ENCODE peak calls at places on chromosomes 6 and 20, in four cellular contexts. One of them, this sample, is unnamed.
A peak's percentile ranks its signal among the peaks of the same experiment; 100 is the strongest.

GRCh38 chr20:3727333-3728035 is 5.0 kb upstream of the HSPA12B start:
- DNase-seq in brain microvascular endothelial cell: no peak
- DNase-seq in cardiac muscle cell: peak; percentile 65
- DNase-seq in AG04450: no peak
- DNase-seq in this sample: no peak

GRCh38 chr6:32183030-32183429 is 1.0 kb downstream of the AGER start:
- DNase-seq in brain microvascular endothelial cell: no peak
- DNase-seq in cardiac muscle cell: no peak
- DNase-seq in AG04450: no peak
- DNase-seq in this sample: no peak

GRCh38 chr6:122130026-122130348 is 269.5 kb upstream of the HSF2 start:
- DNase-seq in brain microvascular endothelial cell: no peak
- DNase-seq in cardiac muscle cell: no peak
- DNase-seq in AG04450: no peak
- DNase-seq in this sample: no peak

GRCh38 chr6:81718126-81718525 is 34.4 kb downstream of the TENT5A start:
- DNase-seq in brain microvascular endothelial cell: no peak
- DNase-seq in cardiac muscle cell: peak; percentile 44
- DNase-seq in AG04450: no peak
- DNase-seq in this sample: no peak

GRCh38 chr6:125961117-125961516 is 4.5 kb downstream of the HINT3 start:
- DNase-seq in brain microvascular endothelial cell: no peak
- DNase-seq in cardiac muscle cell: no peak
- DNase-seq in AG04450: no peak
- DNase-seq in this sample: no peak

GRCh38 chr6:149897855-149898744 is at the start of gene RAET1E:
- DNase-seq in brain microvascular endothelial cell: no peak
- DNase-seq in cardiac muscle cell: no peak
- DNase-seq in AG04450: no peak
- DNase-seq in this sample: no peak

GRCh38 chr20:1396264-1396663 is 3.4 kb upstream of the FKBP1A start:
- DNase-seq in brain microvascular endothelial cell: no peak
- DNase-seq in cardiac muscle cell: no peak
- DNase-seq in AG04450: no peak
- DNase-seq in this sample: no peak

GRCh38 chr6:31420546-31420945 is 17.2 kb downstream of the MICA start:
- DNase-seq in brain microvascular endothelial cell: no peak
- DNase-seq in cardiac muscle cell: no peak
- DNase-seq in AG04450: no peak
- DNase-seq in this sample: no peak

GRCh38 chr20:52446421-52447231 is 255.0 kb upstream of the ZFP64 start:
- DNase-seq in brain microvascular endothelial cell: peak; percentile 12
- DNase-seq in cardiac muscle cell: peak; percentile 82
- DNase-seq in AG04450: peak; percentile 11
- DNase-seq in this sample: no peak

GRCh38 chr20:17992847-17993508 is 24.2 kb downstream of the MGME1 start:
- DNase-seq in brain microvascular endothelial cell: no peak
- DNase-seq in cardiac muscle cell: peak; percentile 16
- DNase-seq in AG04450: no peak
- DNase-seq in this sample: no peak

GRCh38 chr6:106514281-106514885 is 114.9 kb downstream of the RTN4IP1 start:
- DNase-seq in brain microvascular endothelial cell: no peak
- DNase-seq in cardiac muscle cell: no peak
- DNase-seq in AG04450: no peak
- DNase-seq in this sample: no peak

GRCh38 chr20:49691818-49692568 is 21.7 kb downstream of the B4GALT5 start:
- DNase-seq in brain microvascular endothelial cell: no peak
- DNase-seq in cardiac muscle cell: no peak
- DNase-seq in AG04450: no peak
- DNase-seq in this sample: no peak

GRCh38 chr20:23656372-23656771 is 18.6 kb upstream of the CST3 start:
- DNase-seq in brain microvascular endothelial cell: no peak
- DNase-seq in cardiac muscle cell: no peak
- DNase-seq in AG04450: no peak
- DNase-seq in this sample: no peak

GRCh38 chr6:33426590-33427563 is 7.0 kb downstream of the SYNGAP1 start:
- DNase-seq in brain microvascular endothelial cell: no peak
- DNase-seq in cardiac muscle cell: no peak
- DNase-seq in AG04450: no peak
- DNase-seq in this sample: no peak

GRCh38 chr20:32050851-32051556 is 1.0 kb upstream of the HCK start:
- DNase-seq in brain microvascular endothelial cell: no peak
- DNase-seq in cardiac muscle cell: no peak
- DNase-seq in AG04450: no peak
- DNase-seq in this sample: no peak

GRCh38 chr6:84762941-84763396 is 1.4 kb downstream of the TBX18 start:
- DNase-seq in brain microvascular endothelial cell: no peak
- DNase-seq in cardiac muscle cell: no peak
- DNase-seq in AG04450: no peak
- DNase-seq in this sample: no peak

GRCh38 chr20:35156978-35157377 is 9.8 kb upstream of the EDEM2 start:
- DNase-seq in brain microvascular endothelial cell: no peak
- DNase-seq in cardiac muscle cell: no peak
- DNase-seq in AG04450: no peak
- DNase-seq in this sample: no peak

GRCh38 chr6:31114540-31114876 is at the start of gene PSORS1C1:
- DNase-seq in brain microvascular endothelial cell: peak; percentile 92
- DNase-seq in cardiac muscle cell: peak; percentile 94
- DNase-seq in AG04450: peak; percentile 80
- DNase-seq in this sample: no peak

GRCh38 chr6:144566868-144567615 is 281.9 kb downstream of the UTRN start:
- DNase-seq in brain microvascular endothelial cell: no peak
- DNase-seq in cardiac muscle cell: peak; percentile 39
- DNase-seq in AG04450: no peak
- DNase-seq in this sample: no peak

GRCh38 chr6:16130437-16130891 is 1.6 kb downstream of the MYLIP start:
- DNase-seq in brain microvascular endothelial cell: no peak
- DNase-seq in cardiac muscle cell: peak; percentile 8
- DNase-seq in AG04450: no peak
- DNase-seq in this sample: no peak

GRCh38 chr6:91268941-91269340 is 682.1 kb upstream of the MAP3K7 start:
- DNase-seq in brain microvascular endothelial cell: peak; percentile 25
- DNase-seq in cardiac muscle cell: no peak
- DNase-seq in AG04450: no peak
- DNase-seq in this sample: no peak

GRCh38 chr6:121760640-121761213 is 325.3 kb downstream of the GJA1 start:
- DNase-seq in brain microvascular endothelial cell: no peak
- DNase-seq in cardiac muscle cell: no peak
- DNase-seq in AG04450: no peak
- DNase-seq in this sample: no peak

GRCh38 chr6:12968290-12968689 is 251.7 kb downstream of the PHACTR1 start:
- DNase-seq in brain microvascular endothelial cell: no peak
- DNase-seq in cardiac muscle cell: no peak
- DNase-seq in AG04450: no peak
- DNase-seq in this sample: no peak

GRCh38 chr6:44043036-44043478 is 84.2 kb downstream of the MRPL14 start:
- DNase-seq in brain microvascular endothelial cell: no peak
- DNase-seq in cardiac muscle cell: no peak
- DNase-seq in AG04450: no peak
- DNase-seq in this sample: no peak

GRCh38 chr20:32839227-32839981 is 19.3 kb upstream of the EFCAB8 start:
- DNase-seq in brain microvascular endothelial cell: no peak
- DNase-seq in cardiac muscle cell: no peak
- DNase-seq in AG04450: no peak
- DNase-seq in this sample: no peak

GRCh38 chr20:53840462-53841000 is 229.9 kb downstream of the BCAS1 start:
- DNase-seq in brain microvascular endothelial cell: no peak
- DNase-seq in cardiac muscle cell: no peak
- DNase-seq in AG04450: no peak
- DNase-seq in this sample: no peak

GRCh38 chr6:37173573-37174195 is 3.7 kb downstream of the PIM1 start:
- DNase-seq in brain microvascular endothelial cell: no peak
- DNase-seq in cardiac muscle cell: peak; percentile 46
- DNase-seq in AG04450: no peak
- DNase-seq in this sample: no peak

GRCh38 chr6:70166088-70166958 is 136.6 kb downstream of the COL9A1 start:
- DNase-seq in brain microvascular endothelial cell: peak; percentile 45
- DNase-seq in cardiac muscle cell: peak; percentile 50
- DNase-seq in AG04450: peak; percentile 1
- DNase-seq in this sample: no peak

GRCh38 chr20:17594443-17594842 is 24.6 kb downstream of the DSTN start:
- DNase-seq in brain microvascular endothelial cell: peak; percentile 70
- DNase-seq in cardiac muscle cell: peak; percentile 84
- DNase-seq in AG04450: peak; percentile 59
- DNase-seq in this sample: no peak

GRCh38 chr6:135438907-135439535 is 58.5 kb downstream of the AHI1 start:
- DNase-seq in brain microvascular endothelial cell: peak; percentile 6
- DNase-seq in cardiac muscle cell: peak; percentile 40
- DNase-seq in AG04450: no peak
- DNase-seq in this sample: no peak
- TF ChIP-seq CTCF in brain microvascular endothelial cell: peak; percentile 45
- TF ChIP-seq CTCF in cardiac muscle cell: peak; percentile 48
- TF ChIP-seq CTCF in AG04450: peak; percentile 65
- TF ChIP-seq CTCF in this sample: no peak

GRCh38 chr6:138106665-138107077 is 548 bp downstream of the PERP start:
- DNase-seq in brain microvascular endothelial cell: no peak
- DNase-seq in cardiac muscle cell: no peak
- DNase-seq in AG04450: no peak
- DNase-seq in this sample: no peak

GRCh38 chr6:138105446-138105845 is 1.8 kb downstream of the PERP start:
- DNase-seq in brain microvascular endothelial cell: no peak
- DNase-seq in cardiac muscle cell: no peak
- DNase-seq in AG04450: no peak
- DNase-seq in this sample: no peak

GRCh38 chr6:138103876-138104275 is 3.3 kb downstream of the PERP start:
- DNase-seq in brain microvascular endothelial cell: no peak
- DNase-seq in cardiac muscle cell: no peak
- DNase-seq in AG04450: no peak
- DNase-seq in this sample: no peak

GRCh38 chr6:138105880-138106664 is 1.1 kb downstream of the PERP start:
- DNase-seq in brain microvascular endothelial cell: no peak
- DNase-seq in cardiac muscle cell: no peak
- DNase-seq in AG04450: no peak
- DNase-seq in this sample: no peak

GRCh38 chr6:138104618-138105213 is 2.5 kb downstream of the PERP start:
- DNase-seq in brain microvascular endothelial cell: no peak
- DNase-seq in cardiac muscle cell: no peak
- DNase-seq in AG04450: no peak
- DNase-seq in this sample: no peak
- H3K27ac ChIP-seq in brain microvascular endothelial cell: no peak overlapping the region
- H3K27ac ChIP-seq in cardiac muscle cell: no peak overlapping the region
- H3K27ac ChIP-seq in AG04450: no peak overlapping the region
- H3K27ac ChIP-seq in this sample: no peak overlapping the region

GRCh38 chr20:46650575-46651090 is 626 bp downstream of the SLC13A3 start:
- DNase-seq in brain microvascular endothelial cell: no peak
- DNase-seq in cardiac muscle cell: no peak
- DNase-seq in AG04450: no peak
- DNase-seq in this sample: no peak
- H3K4me3 ChIP-seq in brain microvascular endothelial cell: no peak overlapping the region
- H3K4me3 ChIP-seq in cardiac muscle cell: no peak overlapping the region
- H3K4me3 ChIP-seq in AG04450: no peak overlapping the region
- H3K4me3 ChIP-seq in this sample: no peak overlapping the region

GRCh38 chr20:9500121-9500911 is 14.1 kb upstream of the LAMP5 start:
- DNase-seq in brain microvascular endothelial cell: no peak
- DNase-seq in cardiac muscle cell: no peak
- DNase-seq in AG04450: no peak
- DNase-seq in this sample: no peak

GRCh38 chr20:9506337-9506821 is 8.0 kb upstream of the LAMP5 start:
- DNase-seq in brain microvascular endothelial cell: no peak
- DNase-seq in cardiac muscle cell: no peak
- DNase-seq in AG04450: no peak
- DNase-seq in this sample: no peak

GRCh38 chr20:9501473-9501872 is 12.9 kb upstream of the LAMP5 start:
- DNase-seq in brain microvascular endothelial cell: no peak
- DNase-seq in cardiac muscle cell: no peak
- DNase-seq in AG04450: no peak
- DNase-seq in this sample: no peak

GRCh38 chr20:9506964-9507369 is 7.4 kb upstream of the LAMP5 start:
- DNase-seq in brain microvascular endothelial cell: no peak
- DNase-seq in cardiac muscle cell: no peak
- DNase-seq in AG04450: no peak
- DNase-seq in this sample: no peak

DNA sequence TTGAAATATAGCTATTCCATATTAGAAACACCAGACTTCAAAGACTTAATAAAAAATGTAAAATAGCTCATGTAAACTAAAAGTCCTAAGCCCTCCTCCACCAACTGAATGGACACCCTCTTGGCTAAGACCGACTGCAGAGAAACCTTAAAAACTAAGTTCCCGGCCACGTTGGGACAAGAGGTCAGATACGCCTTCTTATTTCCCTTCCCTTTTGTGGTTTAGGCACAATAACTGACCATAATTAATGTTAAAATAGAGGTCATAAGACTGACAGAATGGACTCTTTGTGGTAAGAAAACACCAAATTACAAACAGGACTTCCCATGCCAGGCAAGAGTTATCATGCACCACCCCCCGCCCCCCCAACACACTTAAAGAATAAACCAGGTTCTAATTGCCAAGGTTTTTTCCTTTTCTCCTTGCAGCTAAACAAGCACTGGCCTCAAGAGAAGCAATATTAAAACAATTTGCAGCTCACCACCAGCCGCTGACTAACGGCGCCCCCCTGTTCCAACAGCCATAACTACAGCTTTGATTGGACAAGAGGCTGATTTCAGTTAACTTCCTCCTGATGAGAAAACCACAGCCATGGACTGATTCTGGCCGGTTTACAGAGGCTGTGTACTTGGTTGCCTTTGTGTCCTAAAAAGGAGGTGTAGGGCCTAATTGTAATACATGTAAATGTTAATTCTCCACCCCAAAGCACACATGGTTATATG is 10.7 kb upstream of the LAMP5 start:
- DNase-seq in brain microvascular endothelial cell: peak; percentile 43
- DNase-seq in cardiac muscle cell: peak; percentile 5
- DNase-seq in AG04450: no peak
- DNase-seq in this sample: no peak
- TF ChIP-seq CTCF in brain microvascular endothelial cell: peak; percentile 46
- TF ChIP-seq CTCF in cardiac muscle cell: no peak
- TF ChIP-seq CTCF in AG04450: no peak
- TF ChIP-seq CTCF in this sample: no peak

GRCh38 chr6:157763894-157764345 is 59.1 kb upstream of the SNX9 start:
- DNase-seq in brain microvascular endothelial cell: no peak
- DNase-seq in cardiac muscle cell: no peak
- DNase-seq in AG04450: no peak
- DNase-seq in this sample: no peak

GRCh38 chr6:157761331-157761921 is 61.6 kb upstream of the SNX9 start:
- DNase-seq in brain microvascular endothelial cell: peak; percentile 68
- DNase-seq in cardiac muscle cell: peak; percentile 68
- DNase-seq in AG04450: no peak
- DNase-seq in this sample: no peak

GRCh38 chr6:157763129-157763893 is 59.7 kb upstream of the SNX9 start:
- DNase-seq in brain microvascular endothelial cell: peak; percentile 72
- DNase-seq in cardiac muscle cell: peak; percentile 68
- DNase-seq in AG04450: no peak
- DNase-seq in this sample: no peak

GRCh38 chr6:157761926-157762325 is 61.1 kb upstream of the SNX9 start:
- DNase-seq in brain microvascular endothelial cell: no peak
- DNase-seq in cardiac muscle cell: no peak
- DNase-seq in AG04450: no peak
- DNase-seq in this sample: no peak

GRCh38 chr6:157762636-157763035 is 60.4 kb upstream of the SNX9 start:
- DNase-seq in brain microvascular endothelial cell: no peak
- DNase-seq in cardiac muscle cell: no peak
- DNase-seq in AG04450: no peak
- DNase-seq in this sample: no peak
- H3K27ac ChIP-seq in brain microvascular endothelial cell: no peak overlapping the region
- H3K27ac ChIP-seq in cardiac muscle cell: no peak overlapping the region
- H3K27ac ChIP-seq in AG04450: no peak overlapping the region
- H3K27ac ChIP-seq in this sample: peak overlapping the region; percentile 77

GRCh38 chr6:10558575-10558974 is 37.4 kb downstream of the GCNT2 start:
- DNase-seq in brain microvascular endothelial cell: no peak
- DNase-seq in cardiac muscle cell: no peak
- DNase-seq in AG04450: no peak
- DNase-seq in this sample: no peak
- H3K4me3 ChIP-seq in brain microvascular endothelial cell: no peak overlapping the region
- H3K4me3 ChIP-seq in cardiac muscle cell: no peak overlapping the region
- H3K4me3 ChIP-seq in AG04450: no peak overlapping the region
- H3K4me3 ChIP-seq in this sample: no peak overlapping the region

This sample was measured in coronary artery.